ENCODE peak calls at places on chromosome 7, in four cellular contexts. W, F, U and L are unnamed samples.

GRCh38 chr7:22782616-22783232 is 39.9 kb downstream of the TOMM7 start:
- DNase-seq in W (peak), F (peak), U (peak), L (peak)

GRCh38 chr7:7868245-7868899 is 100.2 kb upstream of the GLCCI1 start:
- DNase-seq in W (no peak), F (no peak), U (peak), L (no peak)

GRCh38 chr7:155204744-155205367 is 92.8 kb upstream of the INSIG1 start:
- DNase-seq in W (no peak), F (no peak), U (no peak), L (no peak)

GRCh38 chr7:149422914-149423285 is 38.0 kb downstream of the ZNF777 start:
- DNase-seq in W (no peak), F (peak), U (no peak), L (no peak)

GRCh38 chr7:90270431-90271178 is 25.6 kb downstream of the CFAP69 start:
- DNase-seq in W (no peak), F (no peak), U (no peak), L (no peak)

GRCh38 chr7:145644426-145645154 is 472.0 kb upstream of the CNTNAP2 start:
- DNase-seq in W (peak), F (no peak), U (no peak), L (no peak)

GRCh38 chr7:80379034-80379433 is 132.8 kb downstream of the GNAT3 start:
- DNase-seq in W (peak), F (no peak), U (no peak), L (no peak)

GRCh38 chr7:5695037-5695708 is 86.3 kb downstream of the RNF216 start:
- DNase-seq in W (peak), F (no peak), U (peak), L (peak)

GRCh38 chr7:16670021-16670420 is 24.0 kb downstream of the BZW2 start:
- DNase-seq in W (peak), F (no peak), U (no peak), L (no peak)

GRCh38 chr7:104124469-104124868 is 83.3 kb downstream of the ORC5 start:
- DNase-seq in W (no peak), F (no peak), U (no peak), L (no peak)

GRCh38 chr7:27453702-27454405 is 208.8 kb downstream of the HIBADH start:
- DNase-seq in W (peak), F (no peak), U (no peak), L (no peak)

DNA sequence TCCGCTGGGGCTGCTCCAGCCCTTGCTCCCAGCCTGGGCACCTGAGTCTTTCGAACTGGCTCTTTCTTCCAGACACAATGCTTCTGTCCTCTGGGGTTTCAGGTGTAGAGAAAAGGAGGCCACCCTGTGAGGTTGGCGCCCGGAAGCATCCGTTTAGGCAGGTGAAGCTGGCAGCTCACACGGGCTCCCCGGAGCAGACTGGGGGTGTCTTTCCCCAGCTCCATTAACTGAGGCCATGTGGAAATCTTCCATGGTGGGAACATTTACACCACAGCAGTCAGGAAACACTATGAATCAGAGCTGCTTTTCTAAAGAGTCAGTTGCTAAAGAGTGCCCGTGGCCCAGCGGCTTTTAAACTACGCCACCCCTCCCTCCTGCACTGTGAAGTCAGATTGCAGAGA is 29.2 kb downstream of the PRKAG2 start:
- DNase-seq in W (no peak), F (no peak), U (no peak), L (no peak)
- H3K4me3 ChIP-seq in W (no peak), F (no peak), U (no peak), L (no peak)

DNA sequence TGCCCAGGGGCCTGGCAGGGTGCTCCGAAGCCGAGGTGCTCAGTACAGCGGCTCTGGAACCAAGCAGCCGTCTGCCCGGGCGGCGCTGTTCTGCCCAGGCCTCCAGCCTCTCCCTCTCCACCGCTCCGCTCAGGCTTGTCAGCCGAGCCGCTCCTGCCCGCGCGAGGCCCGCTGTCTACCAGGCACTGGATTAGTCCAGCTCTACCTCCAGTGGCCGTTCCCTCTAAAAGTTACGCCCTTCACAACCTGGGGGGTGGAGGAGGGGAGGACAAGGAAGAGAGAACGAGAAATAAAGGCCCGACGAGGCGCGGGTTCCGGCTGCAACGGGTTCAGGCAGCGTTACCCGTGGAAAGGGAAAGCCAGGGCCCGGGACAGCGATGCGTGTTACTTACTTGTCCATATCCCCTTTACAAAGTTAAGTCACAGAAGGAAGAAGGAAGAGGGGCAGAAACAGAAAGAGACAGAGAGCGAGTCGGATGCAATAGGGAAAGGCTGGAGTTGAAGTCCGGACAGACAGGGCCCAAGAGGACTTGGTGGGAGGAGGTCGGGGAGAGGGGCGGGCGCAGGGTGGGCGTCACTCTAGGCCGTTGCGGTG is 2.9 kb downstream of the SP8 start:
- DNase-seq in W (peak), F (peak), U (no peak), L (no peak)
- H3K4me3 ChIP-seq in W (no peak), F (peak), U (no peak), L (no peak)

DNA sequence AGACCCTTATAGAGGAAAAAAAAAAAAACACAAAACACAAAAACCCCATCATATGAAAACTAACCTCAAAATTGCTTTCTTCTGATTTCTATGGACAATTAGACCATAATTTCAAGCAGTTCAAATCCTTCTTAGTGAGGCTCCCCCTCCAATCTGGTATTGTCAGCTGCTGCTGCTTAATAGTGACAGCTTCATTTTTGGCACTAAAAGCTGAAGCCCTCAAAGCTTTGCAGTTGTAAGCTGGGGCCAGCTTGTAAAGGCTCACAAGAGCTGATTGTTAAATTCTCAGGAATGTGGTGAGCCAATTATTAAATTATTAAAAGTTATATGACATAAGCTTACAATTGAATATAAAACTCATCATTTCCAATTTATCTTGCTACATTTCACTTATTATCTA is 21.9 kb downstream of the ATXN7L1 start:
- DNase-seq in W (no peak), F (no peak), U (no peak), L (no peak)
- H3K4me3 ChIP-seq in W (no peak), F (no peak), U (no peak), L (no peak)

DNA sequence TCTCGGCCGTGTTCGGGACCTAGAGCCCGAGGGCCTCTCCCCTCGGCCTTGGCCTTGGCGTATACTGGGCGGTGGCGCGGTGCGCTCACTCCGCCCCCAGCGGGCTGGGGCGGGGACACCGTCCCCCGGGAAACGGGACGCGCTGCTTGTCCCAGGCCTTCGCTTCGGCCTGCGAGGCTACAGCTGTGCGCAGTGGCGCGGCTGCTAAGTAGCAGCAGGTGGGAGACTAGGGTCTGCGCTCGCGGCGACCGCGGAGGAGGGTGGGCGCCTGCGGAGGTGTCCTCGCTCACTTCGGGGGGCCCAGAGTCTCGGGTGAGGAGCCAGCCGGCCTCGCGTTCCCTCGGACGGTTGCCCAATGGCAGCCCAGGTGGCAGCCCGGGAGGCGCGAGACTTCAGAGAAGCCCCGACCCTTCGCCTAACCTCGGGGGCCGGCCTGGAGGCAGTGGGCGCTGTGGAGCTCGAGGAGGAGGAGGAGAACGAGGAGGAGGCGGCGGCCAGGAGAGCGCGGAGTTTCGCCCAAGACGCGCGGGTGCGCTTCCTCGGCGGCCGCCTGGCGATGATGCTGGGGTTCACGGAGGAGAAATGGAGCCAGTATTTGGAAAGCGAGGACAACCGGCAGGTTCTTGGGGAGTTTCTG is at the start of gene DNAH11:
- DNase-seq in W (peak), F (peak), U (no peak), L (no peak)
- H3K4me3 ChIP-seq in W (peak), F (peak), U (no peak), L (no peak)

GRCh38 chr7:100477871-100478248 is 1.2 kb downstream of the TSC22D4 start:
- DNase-seq in W (no peak), F (no peak), U (no peak), L (no peak)
- H3K4me3 ChIP-seq in W (peak), F (peak), U (peak), L (peak)

GRCh38 chr7:107427462-107427861 is 42.4 kb upstream of the GPR22 start:
- DNase-seq in W (no peak), F (no peak), U (no peak), L (no peak)
- H3K4me3 ChIP-seq in W (no peak), F (no peak), U (no peak), L (no peak)

GRCh38 chr7:38975944-38976392 is 1.7 kb upstream of the POU6F2 start:
- DNase-seq in W (no peak), F (no peak), U (no peak), L (no peak)
- H3K4me3 ChIP-seq in W (no peak), F (no peak), U (no peak), L (no peak)

GRCh38 chr7:96322373-96322695 is 436 bp upstream of the SLC25A13 start:
- DNase-seq in W (no peak), F (no peak), U (no peak), L (no peak)

GRCh38 chr7:96319444-96319843 is 2.5 kb downstream of the SLC25A13 start:
- DNase-seq in W (peak), F (no peak), U (no peak), L (no peak)

GRCh38 chr7:96321041-96321669 is 743 bp downstream of the SLC25A13 start:
- DNase-seq in W (peak), F (peak), U (peak), L (peak)

GRCh38 chr7:96321670-96322372 is at the start of gene SLC25A13:
- DNase-seq in W (peak), F (peak), U (no peak), L (no peak)

DNA sequence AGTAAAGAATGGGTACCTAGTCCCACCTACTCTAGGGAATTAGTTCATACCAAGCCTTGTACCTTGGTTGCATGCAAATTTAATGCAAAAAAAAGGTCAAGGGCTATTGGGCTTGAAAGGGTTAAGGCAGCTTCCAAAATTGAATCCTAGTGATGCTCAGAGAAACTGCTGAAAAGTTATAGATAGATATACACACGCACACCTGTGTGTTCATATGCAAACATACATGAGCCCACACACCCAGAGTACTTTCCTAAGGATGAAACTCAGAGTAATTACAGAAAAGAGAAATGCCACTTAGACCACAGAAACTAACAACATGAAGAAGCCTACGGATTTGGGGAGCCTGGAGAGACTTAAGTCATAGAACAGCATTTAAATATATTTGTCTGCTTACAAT is 1.5 kb downstream of the SLC25A13 start:
- DNase-seq in W (no peak), F (no peak), U (no peak), L (no peak)
- H3K4me3 ChIP-seq in W (peak), F (peak), U (no peak), L (no peak)